ENCODE peak calls at places on chromosomes 3 and 15, in six cellular contexts. J, P, A, N, S and T are unnamed samples.

GRCh38 chr15:80492409-80492808 is 88.2 kb downstream of the ARNT2 start:
- DNase-seq in A (no peak), N (no peak), S (no peak), P (no peak), J (no peak), T (no peak)

GRCh38 chr3:14770591-14770990 is 48.2 kb upstream of the FGD5 start:
- DNase-seq in N (no peak), A (no peak), P (no peak), S (no peak), J (no peak), T (no peak)

GRCh38 chr3:111831840-111832239 is 27.2 kb upstream of the PHLDB2 start:
- DNase-seq in S (peak; percentile 1), A (no peak), J (no peak), N (no peak), P (no peak), T (no peak)

GRCh38 chr3:156681003-156681402 is 6.6 kb downstream of the TIPARP start:
- DNase-seq in S (no peak), N (peak; percentile 33), A (peak; percentile 25), P (peak; percentile 15), J (no peak), T (no peak)

GRCh38 chr3:56424357-56424756 is 43.9 kb downstream of the ERC2 start:
- DNase-seq in P (no peak), N (no peak), S (no peak), A (no peak), J (no peak), T (no peak)

GRCh38 chr15:41562784-41563198 is 3.8 kb downstream of the TYRO3 start:
- DNase-seq in S (no peak), N (no peak), J (no peak), A (peak; percentile 48), P (no peak), T (no peak)

GRCh38 chr3:141152130-141152529 is 79.5 kb upstream of the PXYLP1 start:
- DNase-seq in S (no peak), A (no peak), P (no peak), N (no peak), J (no peak), T (no peak)

GRCh38 chr15:58269455-58270414 is 131.6 kb downstream of the AQP9 start:
- DNase-seq in P (peak; percentile 53), S (no peak), N (peak; percentile 28), J (peak; percentile 2), A (peak; percentile 80), T (peak; percentile 53)

GRCh38 chr15:40832903-40833302 is 4.4 kb upstream of the PPP1R14D start:
- DNase-seq in J (no peak), S (no peak), N (no peak), P (no peak), A (no peak), T (no peak)

GRCh38 chr3:76308541-76308940 is 523.2 kb upstream of the ZNF717 start:
- DNase-seq in P (no peak), A (no peak), N (no peak), J (no peak), S (no peak), T (no peak)

GRCh38 chr3:45119824-45120614 is 26.2 kb downstream of the CDCP1 start:
- DNase-seq in A (no peak), J (no peak), N (peak; percentile 47), P (no peak), S (no peak), T (no peak)

GRCh38 chr15:38192496-38192895 is 60.1 kb upstream of the SPRED1 start:
- DNase-seq in J (no peak), N (no peak), A (no peak), P (no peak), S (no peak), T (no peak)

GRCh38 chr3:128068156-128068620 is 16.0 kb downstream of the SEC61A1 start:
- DNase-seq in P (peak; percentile 52), A (peak; percentile 74), J (no peak), S (peak; percentile 9), N (no peak), T (no peak)

GRCh38 chr3:42377681-42378080 is 32.7 kb downstream of the LYZL4 start:
- DNase-seq in N (no peak), S (no peak), A (no peak), J (no peak), P (no peak), T (no peak)

GRCh38 chr15:61736792-61737191 is 323.5 kb downstream of the VPS13C start:
- DNase-seq in P (no peak), A (no peak), N (no peak), J (no peak), S (no peak), T (no peak)

GRCh38 chr15:84833447-84833846 is 16.3 kb downstream of the ALPK3 start:
- DNase-seq in S (no peak), A (no peak), J (no peak), P (no peak), N (no peak), T (no peak)

GRCh38 chr3:86180696-86181095 is 810.3 kb downstream of the VGLL3 start:
- DNase-seq in P (peak; percentile 3), J (no peak), A (peak; percentile 39), N (no peak), S (no peak), T (no peak)

GRCh38 chr3:142180761-142181362 is 31.5 kb upstream of the TFDP2 start:
- DNase-seq in S (peak; percentile 8), P (peak; percentile 30), J (peak; percentile 6), N (peak; percentile 22), A (peak; percentile 58), T (peak; percentile 47)

GRCh38 chr15:90318591-90318990 is 33.5 kb upstream of the ZNF774 start:
- DNase-seq in N (no peak), P (no peak), A (no peak), J (no peak), S (no peak), T (no peak)

GRCh38 chr3:115616461-115616860 is 6.8 kb upstream of the GAP43 start:
- DNase-seq in J (no peak), A (no peak), S (no peak), N (no peak), P (no peak), T (no peak)

GRCh38 chr3:175526609-175527280 is 667.6 kb downstream of the NAALADL2 start:
- DNase-seq in S (no peak), P (no peak), N (no peak), A (no peak), J (no peak), T (peak; percentile 7)

GRCh38 chr3:190840146-190840545 is 22.3 kb downstream of the GMNC start:
- DNase-seq in P (no peak), J (no peak), S (no peak), A (peak; percentile 10), N (no peak), T (no peak)

GRCh38 chr3:196321162-196321561 is 3.1 kb upstream of the DYNLT2B start:
- DNase-seq in A (no peak), N (no peak), S (no peak), J (no peak), P (no peak), T (no peak)

GRCh38 chr15:68258684-68259083 is 18.9 kb upstream of the FEM1B start:
- DNase-seq in A (no peak), N (no peak), S (no peak), P (no peak), J (no peak), T (no peak)

GRCh38 chr3:133878518-133878917 is 17.2 kb downstream of the RAB6B start:
- DNase-seq in A (no peak), J (no peak), N (no peak), P (no peak), S (no peak), T (no peak)
- H3K4me3 ChIP-seq in A (no peak overlapping the region), J (no peak overlapping the region), N (no peak overlapping the region), P (no peak overlapping the region), S (no peak overlapping the region), T (no peak overlapping the region)

GRCh38 chr3:159882784-159883779 is 105.6 kb upstream of the IL12A start:
- DNase-seq in N (no peak), P (no peak), S (no peak), A (peak; percentile 34), J (no peak), T (no peak)
- H3K4me3 ChIP-seq in N (no peak overlapping the region), P (no peak overlapping the region), S (no peak overlapping the region), A (no peak overlapping the region), J (no peak overlapping the region), T (no peak overlapping the region)

DNA sequence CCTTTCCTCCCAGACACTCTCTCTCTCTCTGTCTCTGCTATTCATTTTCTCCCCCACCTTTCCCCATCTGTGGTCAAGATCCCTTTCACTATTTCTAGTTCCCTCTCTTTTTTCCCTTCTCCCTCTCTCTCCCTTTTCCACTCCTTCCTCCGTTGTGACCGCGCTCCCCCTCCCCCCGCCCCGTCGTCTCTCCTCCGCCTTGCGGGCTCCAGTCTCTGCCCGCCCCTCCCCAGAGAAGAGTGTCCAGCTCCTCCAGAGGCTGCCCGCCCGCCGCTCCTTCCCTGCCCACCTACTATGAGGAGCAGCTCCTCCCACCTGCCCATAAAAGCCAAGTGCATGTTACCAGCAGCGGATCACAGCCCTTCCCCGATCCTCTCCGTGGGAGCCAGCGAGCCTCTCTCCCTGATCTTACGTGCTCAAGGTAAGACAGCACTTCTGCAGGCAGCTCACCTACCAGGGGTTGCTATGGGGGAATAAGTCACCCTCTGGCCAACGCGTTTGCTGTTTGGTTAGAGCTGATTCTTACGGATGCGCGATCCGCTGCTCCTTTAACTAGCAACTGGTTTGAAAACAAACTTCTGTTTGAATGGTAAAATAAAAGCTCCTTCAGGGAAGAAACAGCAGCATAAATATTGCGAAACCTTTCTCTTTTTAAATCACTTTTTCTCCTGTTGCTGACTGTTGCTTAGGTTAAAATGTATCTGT is at the start of gene COL8A1:
- DNase-seq in A (peak; percentile 57), N (no peak), J (no peak), S (no peak), P (no peak), T (peak; percentile 71)
- H3K4me3 ChIP-seq in A (peak within 1 kb of the TSS; percentile 50), N (no peak within 1 kb of the TSS), J (no peak within 1 kb of the TSS), S (no peak within 1 kb of the TSS), P (peak within 1 kb of the TSS; percentile 33), T (peak within 1 kb of the TSS; percentile 50)

GRCh38 chr3:49689046-49689886 is at the start of the genes MST1 and RNF123:
- DNase-seq in A (peak; percentile 97), P (peak; percentile 70), S (peak; percentile 88), J (peak; percentile 90), N (peak; percentile 91), T (peak; percentile 83)
- H3K4me3 ChIP-seq in A (peak within 1 kb of the TSS; percentile 73), P (peak within 1 kb of the TSS; percentile 92), S (peak within 1 kb of the TSS; percentile 81), J (peak within 1 kb of the TSS; percentile 97), N (peak within 1 kb of the TSS; percentile 99), T (peak within 1 kb of the TSS; percentile 55)

DNA sequence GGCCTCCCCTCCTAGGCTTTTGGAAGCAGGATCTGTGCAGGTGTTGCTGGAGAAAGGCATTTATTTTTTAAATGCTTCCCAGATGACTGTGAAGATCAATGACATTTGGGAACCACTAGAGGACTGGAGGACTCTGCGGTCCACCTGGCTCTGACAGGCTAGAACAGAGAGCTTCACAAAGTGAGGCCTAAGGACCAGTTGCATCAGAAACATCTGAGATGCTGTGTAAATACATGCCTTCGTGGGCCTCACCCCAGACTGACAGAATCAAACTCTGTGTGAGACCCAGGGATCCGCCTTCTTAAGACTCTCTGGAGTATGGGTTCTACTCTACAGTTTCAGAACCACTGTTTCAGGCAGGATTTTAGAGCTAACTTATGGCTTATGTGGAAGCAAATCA is 105.0 kb upstream of the ICE2 start:
- DNase-seq in A (no peak), J (no peak), N (no peak), S (no peak), P (no peak), T (no peak)
- H3K4me3 ChIP-seq in A (no peak overlapping the region), J (peak overlapping the region; percentile 19), N (no peak overlapping the region), S (no peak overlapping the region), P (no peak overlapping the region), T (no peak overlapping the region)

GRCh38 chr3:125121246-125122010 is 65.6 kb upstream of the HEG1 start:
- DNase-seq in N (no peak), J (no peak), P (no peak), S (no peak), A (no peak), T (no peak)
- H3K4me3 ChIP-seq in N (no peak overlapping the region), J (peak overlapping the region; percentile 12), P (no peak overlapping the region), S (no peak overlapping the region), A (peak overlapping the region; percentile 45), T (no peak overlapping the region)

GRCh38 chr15:96336045-96336642 is 5.6 kb downstream of the NR2F2 start:
- DNase-seq in P (no peak), N (no peak), A (peak; percentile 14), S (no peak), J (no peak), T (peak; percentile 59)
- H3K4me3 ChIP-seq in P (peak overlapping the region; percentile 36), N (peak overlapping the region; percentile 5), A (peak overlapping the region; percentile 92), S (no peak overlapping the region), J (no peak overlapping the region), T (peak overlapping the region; percentile 52)